ENCODE peak calls at places on chromosomes 12 and 14, in eight cellular contexts. O, T, I, A, Q, E, Z and W are unnamed samples.

GRCh38 chr14:64510825-64511679 is 6.5 kb downstream of the ZBTB1 start:
- DNase-seq in A (peak), Q (peak), O (peak), I (peak), E (no peak), T (peak), Z (peak), W (peak)

GRCh38 chr14:24275524-24276139 is 4.2 kb upstream of the RABGGTA start:
- DNase-seq in Q (no peak), Z (no peak), T (peak), O (no peak), A (peak), I (no peak), E (no peak), W (no peak)

GRCh38 chr12:25811656-25812126 is 146.8 kb upstream of the RASSF8 start:
- DNase-seq in Q (no peak), E (no peak), Z (no peak), T (no peak), O (peak), I (no peak), A (peak), W (peak)

GRCh38 chr12:12684375-12685106 is 11.4 kb downstream of the GPR19 start:
- DNase-seq in T (peak), I (peak), Z (peak), Q (no peak), O (no peak), E (peak), A (no peak), W (peak)

GRCh38 chr12:100372846-100373245 is 16.0 kb downstream of the SLC17A8 start:
- DNase-seq in O (no peak), E (no peak), Q (no peak), A (peak), Z (no peak), I (no peak), T (peak), W (no peak)

GRCh38 chr12:123614531-123614930 is 12.6 kb downstream of the DDX55 start:
- DNase-seq in A (no peak), Q (no peak), Z (no peak), O (no peak), E (no peak), T (no peak), I (no peak), W (no peak)

GRCh38 chr12:120500577-120500976 is 4.7 kb downstream of the DYNLL1 start:
- DNase-seq in I (no peak), A (no peak), O (no peak), E (no peak), T (no peak), Q (no peak), Z (no peak), W (no peak)

GRCh38 chr14:65959563-65960024 is 526.6 kb upstream of the CCDC196 start:
- DNase-seq in E (no peak), Z (no peak), O (no peak), A (no peak), Q (no peak), T (no peak), I (no peak), W (no peak)

GRCh38 chr12:123041811-123042655 is 61.6 kb downstream of the ARL6IP4 start:
- DNase-seq in Q (no peak), A (no peak), Z (no peak), O (no peak), E (no peak), I (peak), T (no peak), W (peak)

GRCh38 chr14:98945611-98946570 is 326.1 kb downstream of the BCL11B start:
- DNase-seq in O (no peak), I (no peak), Q (no peak), T (no peak), E (no peak), A (no peak), Z (no peak), W (no peak)

GRCh38 chr14:96852823-96853422 is 55.7 kb downstream of the VRK1 start:
- DNase-seq in Z (no peak), I (no peak), Q (no peak), E (no peak), O (peak), A (peak), T (peak), W (peak)

GRCh38 chr12:99387661-99388060 is 259.9 kb upstream of the GARIN6 start:
- DNase-seq in Z (no peak), E (no peak), A (no peak), T (no peak), O (no peak), Q (no peak), I (no peak), W (no peak)

GRCh38 chr12:87596134-87596533 is 433.1 kb downstream of the C12orf50 start:
- DNase-seq in T (no peak), E (no peak), Q (no peak), O (no peak), A (no peak), Z (no peak), I (no peak), W (no peak)

GRCh38 chr12:47964102-47964723 is 817 bp downstream of the TMEM106C start:
- DNase-seq in I (no peak), O (no peak), Z (no peak), T (peak), Q (peak), A (no peak), E (no peak), W (no peak)

GRCh38 chr12:65952737-65953209 is 128.5 kb downstream of the HMGA2 start:
- DNase-seq in Z (no peak), I (no peak), A (no peak), O (no peak), Q (no peak), E (no peak), T (no peak), W (peak)

GRCh38 chr12:69388371-69388770 is 28.8 kb downstream of the YEATS4 start:
- DNase-seq in A (no peak), T (no peak), Z (no peak), Q (no peak), I (no peak), E (no peak), O (peak), W (peak)

GRCh38 chr12:78457951-78458350 is 406.6 kb upstream of the SYT1 start:
- DNase-seq in T (no peak), Z (no peak), E (no peak), A (no peak), I (no peak), O (no peak), Q (no peak), W (peak)

GRCh38 chr14:52583544-52583943 is 30.9 kb downstream of the GPR137C start:
- DNase-seq in I (no peak), Z (no peak), E (no peak), A (no peak), Q (no peak), T (no peak), O (no peak), W (peak)

GRCh38 chr12:93767524-93767863 is 90.3 kb downstream of the CRADD start:
- DNase-seq in Q (no peak), O (no peak), A (no peak), Z (no peak), T (no peak), E (no peak), I (no peak), W (no peak)

GRCh38 chr14:58747181-58747580 is 109.4 kb downstream of the DACT1 start:
- DNase-seq in Z (no peak), A (no peak), Q (no peak), E (no peak), I (peak), O (no peak), T (no peak), W (peak)

GRCh38 chr12:114163766-114164165 is 197.6 kb upstream of the RBM19 start:
- DNase-seq in I (no peak), Q (no peak), E (no peak), T (peak), A (no peak), O (peak), Z (no peak), W (peak)

GRCh38 chr12:45122776-45123380 is 72.0 kb upstream of the DBX2 start:
- DNase-seq in Z (no peak), I (no peak), A (peak), Q (no peak), O (peak), T (peak), E (no peak), W (peak)

GRCh38 chr12:57214398-57214781 is 2.2 kb upstream of the NXPH4 start:
- DNase-seq in E (no peak), Z (no peak), A (peak), Q (peak), T (peak), I (peak), O (no peak), W (peak)

GRCh38 chr14:61564623-61565091 is 130.7 kb upstream of the HIF1A start:
- DNase-seq in Z (no peak), Q (no peak), E (no peak), A (no peak), I (no peak), O (peak), T (peak), W (peak)

GRCh38 chr12:105761075-105761474 is 377.7 kb downstream of the NUAK1 start:
- DNase-seq in T (no peak), Q (no peak), E (no peak), Z (no peak), I (no peak), O (no peak), A (no peak), W (peak)

GRCh38 chr12:1422604-1423315 is 171.6 kb downstream of the FBXL14 start:
- DNase-seq in I (no peak), Z (no peak), T (no peak), Q (no peak), O (no peak), A (no peak), E (no peak), W (no peak)

GRCh38 chr14:32436993-32437392 is 107.9 kb downstream of the AKAP6 start:
- DNase-seq in E (no peak), Z (no peak), I (no peak), Q (no peak), O (no peak), A (no peak), T (no peak), W (no peak)

GRCh38 chr12:2083561-2083960 is 30.8 kb downstream of the CACNA1C start:
- DNase-seq in A (no peak), Q (no peak), E (no peak), I (no peak), Z (no peak), T (no peak), O (no peak), W (no peak)

GRCh38 chr12:2467447-2468195 is 327.1 kb upstream of the FKBP4 start:
- DNase-seq in O (no peak), Z (no peak), A (no peak), I (no peak), T (no peak), E (no peak), Q (no peak), W (no peak)

GRCh38 chr14:49594347-49595089 is 4.2 kb upstream of the LRR1 start:
- DNase-seq in Z (no peak), Q (no peak), O (no peak), I (no peak), E (no peak), A (peak), T (no peak), W (peak)